ENCODE peak calls at places on chromosomes 4 and X, in seven cellular contexts. Q, D, G, S, X, Y and L are unnamed samples.

GRCh38 chr4:157014621-157015591 is 43.3 kb upstream of the PDGFC start:
- DNase-seq in Q (peak; percentile 45), D (peak; percentile 85), G (peak; percentile 88), S (no peak), X (no peak), Y (no peak), L (no peak)

GRCh38 chr4:7206856-7207567 is 14.7 kb downstream of the SORCS2 start:
- DNase-seq in Q (peak; percentile 56), D (peak; percentile 86), G (peak; percentile 82), S (no peak), X (peak; percentile 83), Y (no peak), L (no peak)

GRCh38 chr4:180900781-180901180 is 1342.4 kb upstream of the TENM3 start:
- DNase-seq in Q (peak; percentile 5), D (no peak), G (no peak), S (no peak), X (no peak), Y (no peak), L (no peak)

GRCh38 chr4:82661153-82661552 is 99.4 kb upstream of the TMEM150C start:
- DNase-seq in Q (no peak), D (no peak), G (no peak), S (no peak), X (no peak), Y (no peak), L (no peak)

GRCh38 chr4:33323393-33323792 is 2603.2 kb downstream of the PCDH7 start:
- DNase-seq in Q (peak; percentile 33), D (no peak), G (no peak), S (no peak), X (no peak), Y (no peak), L (no peak)

GRCh38 chrX:151538190-151539122 is 25.0 kb upstream of the PASD1 start:
- DNase-seq in Q (peak; percentile 13), D (no peak), G (no peak), S (no peak), X (no peak), Y (no peak), L (no peak)

GRCh38 chr4:82431026-82431745 is 796 bp downstream of the ENOPH1 start:
- DNase-seq in Q (no peak), D (peak; percentile 40), G (peak; percentile 35), S (peak; percentile 70), X (no peak), Y (no peak), L (no peak)

GRCh38 chr4:142406051-142406549 is 440.0 kb downstream of the INPP4B start:
- DNase-seq in Q (peak; percentile 77), D (peak; percentile 54), G (peak; percentile 51), S (peak; percentile 45), X (no peak), Y (peak; percentile 21), L (no peak)

GRCh38 chr4:184322328-184323025 is 104.8 kb upstream of the ENPP6 start:
- DNase-seq in Q (peak; percentile 73), D (no peak), G (no peak), S (no peak), X (no peak), Y (no peak), L (no peak)

GRCh38 chr4:137213372-137214173 is 318.7 kb downstream of the PCDH18 start:
- DNase-seq in Q (no peak), D (peak; percentile 39), G (peak; percentile 63), S (no peak), X (no peak), Y (no peak), L (no peak)

GRCh38 chrX:50747471-50747900 is 66.5 kb downstream of the SHROOM4 start:
- DNase-seq in Q (no peak), D (peak; percentile 93), G (peak; percentile 10), S (no peak), X (no peak), Y (peak; percentile 11), L (no peak)

GRCh38 chr4:11183358-11183745 is 245.3 kb downstream of the HS3ST1 start:
- DNase-seq in Q (no peak), D (no peak), G (peak; percentile 49), S (no peak), X (no peak), Y (no peak), L (peak; percentile 67)

GRCh38 chr4:3639613-3640586 is 107.7 kb upstream of the LRPAP1 start:
- DNase-seq in Q (no peak), D (no peak), G (no peak), S (no peak), X (no peak), Y (no peak), L (peak; percentile 28)

GRCh38 chr4:17323619-17324400 is 188.1 kb downstream of the QDPR start:
- DNase-seq in Q (no peak), D (peak; percentile 64), G (peak; percentile 59), S (no peak), X (no peak), Y (no peak), L (no peak)

DNA sequence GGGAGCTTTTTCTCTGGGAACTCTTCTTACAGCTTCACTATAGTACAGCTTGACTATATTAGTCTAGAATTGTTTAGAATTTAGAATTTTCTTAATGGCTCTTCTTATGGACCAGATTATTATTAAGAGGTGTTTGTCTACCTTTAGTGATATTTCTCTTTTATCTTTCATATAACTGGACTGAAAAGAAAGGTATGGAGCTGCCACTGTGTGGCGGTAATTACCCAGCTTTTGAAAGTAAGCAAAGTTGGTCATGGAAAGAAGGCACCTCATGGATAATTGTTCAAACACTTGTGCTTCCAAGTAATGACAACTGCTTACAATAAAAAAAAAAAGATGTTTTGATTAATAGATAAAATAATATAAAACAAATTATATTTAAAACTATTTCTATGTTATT is 1112.5 kb downstream of the TECRL start:
- DNase-seq in Q (peak; percentile 5), D (no peak), G (no peak), S (no peak), X (no peak), Y (no peak), L (peak; percentile 31)
- TF ChIP-seq CTCF in Q (no peak), D (no peak), G (no peak), S (peak; percentile 17), X (peak; percentile 36), Y (peak; percentile 14), L (peak; percentile 65)

GRCh38 chrX:12972239-12972638 is 2.7 kb upstream of the TMSB4X start:
- DNase-seq in Q (no peak), D (no peak), G (no peak), S (no peak), X (no peak), Y (peak; percentile 53), L (no peak)

GRCh38 chrX:12971282-12972003 is 3.5 kb upstream of the TMSB4X start:
- DNase-seq in Q (no peak), D (no peak), G (no peak), S (no peak), X (peak; percentile 82), Y (peak; percentile 74), L (no peak)

GRCh38 chrX:12973561-12974216 is 1.2 kb upstream of the TMSB4X start:
- DNase-seq in Q (no peak), D (no peak), G (no peak), S (no peak), X (no peak), Y (peak; percentile 81), L (no peak)

GRCh38 chrX:12974217-12974796 is 603 bp upstream of the TMSB4X start:
- DNase-seq in Q (peak; percentile 59), D (peak; percentile 72), G (peak; percentile 83), S (no peak), X (peak; percentile 83), Y (peak; percentile 61), L (no peak)

GRCh38 chrX:12972867-12973560 is 1.9 kb upstream of the TMSB4X start:
- DNase-seq in Q (no peak), D (no peak), G (no peak), S (no peak), X (no peak), Y (no peak), L (no peak)
- H3K4me3 ChIP-seq in Q (no peak overlapping the region), D (no peak overlapping the region), G (no peak overlapping the region), S (no peak overlapping the region), X (no peak overlapping the region), Y (peak overlapping the region; percentile 78), L (no peak overlapping the region)

GRCh38 chr4:57094482-57095223 is 15.5 kb downstream of the IGFBP7 start:
- DNase-seq in Q (peak; percentile 57), D (peak; percentile 58), G (peak; percentile 73), S (no peak), X (no peak), Y (no peak), L (no peak)
- TF ChIP-seq CTCF in Q (no peak), D (peak; percentile 31), G (peak; percentile 23), S (no peak), X (no peak), Y (no peak), L (no peak)

GRCh38 chrX:152647978-152648377 is 10.3 kb downstream of the GABRQ start:
- DNase-seq in Q (no peak), D (no peak), G (no peak), S (no peak), X (no peak), Y (no peak), L (no peak)

GRCh38 chrX:152652060-152652459 is 14.4 kb downstream of the GABRQ start:
- DNase-seq in Q (no peak), D (no peak), G (no peak), S (no peak), X (no peak), Y (no peak), L (no peak)

GRCh38 chrX:152656890-152657289 is 19.2 kb downstream of the GABRQ start:
- DNase-seq in Q (no peak), D (no peak), G (no peak), S (no peak), X (no peak), Y (no peak), L (no peak)

GRCh38 chrX:152656087-152656486 is 18.4 kb downstream of the GABRQ start:
- DNase-seq in Q (no peak), D (no peak), G (no peak), S (no peak), X (no peak), Y (no peak), L (no peak)

GRCh38 chrX:152652467-152652866 is 14.8 kb downstream of the GABRQ start:
- DNase-seq in Q (no peak), D (no peak), G (no peak), S (no peak), X (no peak), Y (no peak), L (no peak)
- H3K4me3 ChIP-seq in Q (no peak overlapping the region), D (no peak overlapping the region), G (no peak overlapping the region), S (no peak overlapping the region), X (no peak overlapping the region), Y (no peak overlapping the region), L (no peak overlapping the region)

GRCh38 chrX:119089619-119090018 is 16.8 kb downstream of the CT47C1 start:
- DNase-seq in Q (no peak), D (no peak), G (no peak), S (no peak), X (no peak), Y (no peak), L (no peak)

GRCh38 chrX:119095936-119096335 is 23.1 kb downstream of the CT47C1 start:
- DNase-seq in Q (peak; percentile 10), D (no peak), G (no peak), S (no peak), X (no peak), Y (no peak), L (no peak)

GRCh38 chrX:119093991-119094741 is 21.4 kb downstream of the CT47C1 start:
- DNase-seq in Q (peak; percentile 74), D (no peak), G (no peak), S (no peak), X (no peak), Y (no peak), L (peak; percentile 58)

GRCh38 chrX:119094819-119095218 is 22.0 kb downstream of the CT47C1 start:
- DNase-seq in Q (no peak), D (no peak), G (no peak), S (no peak), X (no peak), Y (no peak), L (no peak)
- TF ChIP-seq CTCF in Q (no peak), D (no peak), G (no peak), S (no peak), X (no peak), Y (no peak), L (no peak)